ENCODE peak calls at places on chromosomes 12 and 14, in seven cellular contexts. O, R, J, G, H, S and V are unnamed samples.

GRCh38 chr12:112750971-112751370 is 40.6 kb upstream of the RPH3A start:
- DNase-seq in S (no peak), J (no peak), H (no peak), G (no peak), O (no peak), R (no peak), V (no peak)

GRCh38 chr12:29711381-29711780 is 72.4 kb downstream of the TMTC1 start:
- DNase-seq in O (no peak), G (no peak), S (no peak), J (no peak), R (no peak), H (no peak), V (no peak)

GRCh38 chr12:110640275-110641025 is 26.5 kb downstream of the TCTN1 start:
- DNase-seq in S (no peak), H (no peak), R (no peak), G (no peak), J (no peak), O (no peak), V (no peak)

GRCh38 chr12:100248886-100249285 is 18.0 kb downstream of the DEPDC4 start:
- DNase-seq in H (no peak), R (no peak), S (no peak), J (peak; percentile 20), O (no peak), G (no peak), V (no peak)

GRCh38 chr14:74389980-74390379 is 36.0 kb downstream of the SYNDIG1L start:
- DNase-seq in J (no peak), S (no peak), O (no peak), G (no peak), R (no peak), H (no peak), V (no peak)

GRCh38 chr14:80215756-80216581 is 4.7 kb upstream of the DIO2 start:
- DNase-seq in O (no peak), J (peak; percentile 71), R (no peak), H (no peak), G (no peak), S (no peak), V (no peak)

GRCh38 chr14:79487632-79488031 is 723.7 kb downstream of the DIO2 start:
- DNase-seq in O (no peak), H (no peak), S (no peak), G (no peak), R (no peak), J (peak; percentile 27), V (no peak)

GRCh38 chr12:111057726-111058125 is 137.3 kb upstream of the MYL2 start:
- DNase-seq in H (no peak), S (no peak), G (no peak), R (no peak), J (no peak), O (no peak), V (no peak)

GRCh38 chr12:47504775-47505446 is 200.9 kb downstream of the RPAP3 start:
- DNase-seq in G (no peak), R (no peak), O (no peak), J (peak; percentile 87), S (no peak), H (peak; percentile 78), V (no peak)

GRCh38 chr12:44148936-44149335 is 313.1 kb downstream of the TMEM117 start:
- DNase-seq in J (no peak), H (no peak), R (no peak), G (no peak), O (no peak), S (no peak), V (no peak)

GRCh38 chr12:39990122-39991101 is 115.5 kb downstream of the SLC2A13 start:
- DNase-seq in O (peak; percentile 44), S (peak; percentile 37), J (peak; percentile 70), H (no peak), G (peak; percentile 58), R (peak; percentile 41), V (peak; percentile 56)

GRCh38 chr14:76812093-76812421 is 625 bp downstream of the ANGEL1 start:
- DNase-seq in O (no peak), H (no peak), S (peak; percentile 48), J (no peak), R (no peak), G (no peak), V (no peak)

GRCh38 chr14:68771631-68772030 is 21.2 kb downstream of the ZFP36L1 start:
- DNase-seq in S (no peak), R (no peak), G (peak; percentile 33), H (no peak), O (no peak), J (no peak), V (no peak)

GRCh38 chr12:1937481-1938224 is 19.2 kb upstream of the CACNA2D4 start:
- DNase-seq in H (no peak), J (no peak), O (no peak), G (no peak), S (no peak), R (no peak), V (no peak)

GRCh38 chr12:64004639-64005038 is 160.1 kb downstream of the SRGAP1 start:
- DNase-seq in G (no peak), R (no peak), H (peak; percentile 70), S (no peak), J (no peak), O (no peak), V (no peak)

GRCh38 chr12:31324116-31324844 is 1.7 kb downstream of the SINHCAF start:
- DNase-seq in G (peak; percentile 78), O (peak; percentile 76), R (peak; percentile 58), S (peak; percentile 82), J (peak; percentile 66), H (peak; percentile 56), V (peak; percentile 80)

GRCh38 chr12:119642986-119643385 is 24.9 kb upstream of the PRKAB1 start:
- DNase-seq in R (no peak), O (no peak), H (no peak), S (no peak), J (no peak), G (no peak), V (no peak)

GRCh38 chr14:58637391-58638230 is at the start of gene DACT1:
- DNase-seq in R (peak; percentile 51), J (peak; percentile 88), H (peak; percentile 51), S (peak; percentile 82), G (peak; percentile 81), O (peak; percentile 38), V (peak; percentile 81)

GRCh38 chr14:67411820-67412421 is at the start of gene PLEK2:
- DNase-seq in S (no peak), O (peak; percentile 65), G (no peak), H (no peak), R (no peak), J (peak; percentile 27), V (no peak)

GRCh38 chr12:131092911-131093901 is 139.5 kb downstream of the ADGRD1 start:
- DNase-seq in O (no peak), H (no peak), R (no peak), S (peak; percentile 85), G (peak; percentile 13), J (no peak), V (peak; percentile 68)

GRCh38 chr14:101525646-101526527 is 35.4 kb upstream of the DIO3 start:
- DNase-seq in G (no peak), O (no peak), R (no peak), S (no peak), H (no peak), J (no peak), V (no peak)

DNA sequence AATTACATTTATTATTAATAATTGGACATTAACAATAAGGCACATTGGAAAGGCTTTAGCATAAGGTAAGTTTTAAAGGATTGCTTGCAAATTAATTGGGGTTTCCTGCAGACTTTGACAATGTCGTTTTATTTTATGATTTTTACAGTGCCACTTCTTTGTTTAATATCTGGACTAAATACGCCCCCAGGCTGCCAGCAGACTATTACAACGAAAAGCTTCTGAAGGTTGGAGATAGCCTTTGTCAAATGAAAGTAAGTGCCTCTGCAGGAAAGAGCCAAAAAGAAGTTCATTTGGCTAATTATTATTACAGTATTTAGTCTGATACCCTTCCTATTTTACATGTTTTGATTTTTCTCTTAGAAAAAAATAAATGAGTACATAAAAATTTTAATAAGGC is 11.3 kb downstream of the CFAP54 start:
- DNase-seq in G (no peak), H (peak; percentile 21), R (no peak), S (no peak), J (peak; percentile 68), O (no peak), V (no peak)
- TF ChIP-seq CTCF in G (no peak), H (peak; percentile 60), R (no peak), S (peak; percentile 35), J (peak; percentile 34), O (no peak), V (no peak)

DNA sequence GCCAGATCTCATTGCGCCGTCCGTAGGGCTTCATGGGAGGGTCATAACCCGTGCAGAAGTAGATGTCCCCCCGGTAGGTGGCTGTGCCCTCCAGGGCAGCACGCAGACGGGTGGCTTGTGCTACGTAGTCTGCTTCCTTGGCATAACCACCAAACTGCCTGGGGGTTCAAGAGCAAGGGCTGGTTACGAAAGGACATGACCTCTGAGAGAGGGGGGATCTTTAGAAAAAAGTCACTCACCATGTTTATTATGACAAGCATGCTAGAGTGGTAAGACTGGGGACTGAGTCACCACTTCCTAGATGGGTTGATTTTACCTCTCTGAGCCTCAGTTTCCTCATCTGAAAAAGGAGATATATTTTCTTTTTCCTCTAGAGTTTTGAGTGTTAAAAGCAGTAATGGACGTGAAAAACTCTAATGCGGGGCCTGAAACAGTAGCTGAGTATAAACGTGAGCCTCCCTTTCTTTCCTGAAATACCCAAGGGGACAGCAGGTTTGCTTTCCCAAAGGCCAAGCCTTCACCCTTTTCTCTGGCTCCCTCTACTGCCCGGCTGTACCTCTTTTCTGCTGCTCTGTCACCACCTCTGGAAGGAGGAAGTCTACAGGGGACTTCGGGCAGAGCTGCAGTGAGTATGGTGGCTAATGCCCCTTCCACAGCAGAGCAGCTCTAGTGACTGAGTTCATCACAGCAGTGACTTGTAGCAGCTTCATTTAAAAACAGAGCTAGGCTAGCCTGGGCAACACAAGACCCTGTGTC is 23.5 kb upstream of the GPRC5D start:
- DNase-seq in O (no peak), J (peak; percentile 65), H (peak; percentile 55), S (peak; percentile 26), R (no peak), G (peak; percentile 35), V (peak; percentile 36)
- TF ChIP-seq CTCF in O (no peak), J (peak; percentile 69), H (peak; percentile 75), S (peak; percentile 32), R (no peak), G (no peak), V (no peak)

GRCh38 chr12:52670506-52670905 is 9.7 kb downstream of the KRT1 start:
- DNase-seq in R (no peak), J (no peak), G (no peak), S (no peak), H (no peak), O (no peak), V (no peak)

GRCh38 chr12:52669426-52669825 is 10.8 kb downstream of the KRT1 start:
- DNase-seq in G (no peak), S (no peak), H (no peak), O (no peak), R (no peak), J (no peak), V (no peak)

GRCh38 chr12:52667931-52668330 is 12.3 kb downstream of the KRT1 start:
- DNase-seq in J (no peak), O (no peak), G (no peak), R (no peak), S (no peak), H (no peak), V (no peak)

GRCh38 chr12:52670961-52671360 is 9.2 kb downstream of the KRT1 start:
- DNase-seq in J (no peak), H (no peak), R (no peak), S (no peak), O (no peak), G (no peak), V (no peak)

GRCh38 chr12:52667509-52667908 is 12.7 kb downstream of the KRT1 start:
- DNase-seq in O (no peak), J (no peak), R (no peak), S (no peak), H (no peak), G (no peak), V (no peak)
- TF ChIP-seq CTCF in O (no peak), J (peak; percentile 38), R (no peak), S (no peak), H (peak; percentile 61), G (no peak), V (no peak)

GRCh38 chr12:68237068-68237467 is 11.5 kb upstream of the IL26 start:
- DNase-seq in O (no peak), J (peak; percentile 66), S (no peak), G (no peak), H (no peak), R (no peak), V (no peak)
- TF ChIP-seq CTCF in O (no peak), J (peak; percentile 57), S (peak; percentile 15), G (no peak), H (peak; percentile 42), R (no peak), V (no peak)